ENCODE peak calls at places on chromosomes 3 and 15, in five cellular contexts. T is T follicular helper cell, U is hypothalamus, E is putamen, B is GM03348. D is an unnamed sample.

GRCh38 chr3:184491867-184492615 is 69.5 kb upstream of the EPHB3 start:
- DNase-seq in T (no peak), U (no peak), E (no peak), B (no peak), D (no peak)

GRCh38 chr3:154743418-154743817 is 313.4 kb upstream of the GPR149 start:
- DNase-seq in T (no peak), U (no peak), E (no peak), B (no peak), D (no peak)

GRCh38 chr3:31729573-31729972 is 196.8 kb downstream of the STT3B start:
- DNase-seq in T (no peak), U (no peak), E (no peak), B (no peak), D (no peak)

GRCh38 chr15:31366169-31366734 is 39.6 kb downstream of the KLF13 start:
- DNase-seq in T (no peak), U (no peak), E (peak; percentile 43), B (peak; percentile 24), D (peak; percentile 21)

GRCh38 chr15:90037961-90038633 is 37.0 kb downstream of the ZNF710 start:
- DNase-seq in T (no peak), U (no peak), E (no peak), B (no peak), D (no peak)

GRCh38 chr3:195549931-195550519 is 6.9 kb upstream of the PPP1R2 start:
- DNase-seq in T (peak; percentile 84), U (no peak), E (no peak), B (no peak), D (no peak)

GRCh38 chr3:45580142-45580541 is 14.4 kb upstream of the LIMD1 start:
- DNase-seq in T (no peak), U (no peak), E (no peak), B (no peak), D (no peak)

GRCh38 chr3:161339517-161340500 is 31.5 kb downstream of the SPTSSB start:
- DNase-seq in T (no peak), U (no peak), E (no peak), B (no peak), D (no peak)

GRCh38 chr3:41507336-41508062 is 308.2 kb downstream of the CTNNB1 start:
- DNase-seq in T (no peak), U (no peak), E (no peak), B (no peak), D (no peak)

GRCh38 chr3:7733933-7734332 is 767.7 kb upstream of the LMCD1 start:
- DNase-seq in T (no peak), U (no peak), E (no peak), B (no peak), D (no peak)

GRCh38 chr3:171777608-171777995 is 32.7 kb downstream of the PLD1 start:
- DNase-seq in T (no peak), U (no peak), E (no peak), B (no peak), D (no peak)

GRCh38 chr3:142888099-142888483 is 792 bp downstream of the PCOLCE2 start:
- DNase-seq in T (no peak), U (no peak), E (no peak), B (peak; percentile 44), D (peak; percentile 28)

GRCh38 chr3:109731639-109732473 is 394.5 kb upstream of the DPPA4 start:
- DNase-seq in T (peak; percentile 38), U (peak; percentile 5), E (peak; percentile 30), B (peak; percentile 61), D (peak; percentile 68)

GRCh38 chr15:67501177-67501835 is 19.6 kb upstream of the C15orf61 start:
- DNase-seq in T (no peak), U (no peak), E (peak; percentile 24), B (peak; percentile 50), D (peak; percentile 57)

GRCh38 chr3:42658091-42658770 is 4.7 kb downstream of the ZBTB47 start:
- DNase-seq in T (no peak), U (no peak), E (no peak), B (no peak), D (no peak)

GRCh38 chr15:85707519-85708338 is 87.0 kb downstream of the KLHL25 start:
- DNase-seq in T (no peak), U (no peak), E (no peak), B (peak; percentile 30), D (peak; percentile 48)

GRCh38 chr15:78051622-78052405 is 25.7 kb downstream of the TBC1D2B start:
- DNase-seq in T (no peak), U (no peak), E (no peak), B (no peak), D (no peak)

GRCh38 chr15:64755427-64755823 is 20.0 kb downstream of the RBPMS2 start:
- DNase-seq in T (no peak), U (no peak), E (no peak), B (no peak), D (no peak)

GRCh38 chr3:124951511-124952390 is 17.2 kb upstream of the MUC13 start:
- DNase-seq in T (no peak), U (no peak), E (no peak), B (peak; percentile 27), D (peak; percentile 21)

GRCh38 chr3:139310474-139310933 is 33.3 kb upstream of the MRPS22 start:
- DNase-seq in T (no peak), U (no peak), E (no peak), B (peak; percentile 82), D (peak; percentile 95)

GRCh38 chr3:101902041-101902440 is 52.7 kb downstream of the NFKBIZ start:
- DNase-seq in T (no peak), U (no peak), E (no peak), B (peak; percentile 47), D (peak; percentile 88)

GRCh38 chr15:88120021-88120420 is 136.5 kb downstream of the NTRK3 start:
- DNase-seq in T (no peak), U (no peak), E (no peak), B (no peak), D (no peak)

GRCh38 chr15:20340331-20340811 is 201.2 kb downstream of the GOLGA6L6 start:
- DNase-seq in T (no peak), U (no peak), E (no peak), B (peak; percentile 77), D (no peak)

GRCh38 chr3:30428251-30428650 is 178.2 kb upstream of the TGFBR2 start:
- DNase-seq in T (no peak), U (no peak), E (no peak), B (peak; percentile 49), D (peak; percentile 71)

GRCh38 chr15:73766598-73766997 is 13.4 kb upstream of the INSYN1 start:
- DNase-seq in T (no peak), U (no peak), E (no peak), B (no peak), D (no peak)

GRCh38 chr3:139434764-139435291 is 41.5 kb downstream of the RBP2 start:
- DNase-seq in T (no peak), U (no peak), E (no peak), B (peak; percentile 66), D (peak; percentile 76)

GRCh38 chr15:70339551-70340517 is 242.1 kb upstream of the TLE3 start:
- DNase-seq in T (no peak), U (no peak), E (no peak), B (peak; percentile 66), D (peak; percentile 70)

GRCh38 chr3:168272343-168272984 is 176.7 kb upstream of the GOLIM4 start:
- DNase-seq in T (no peak), U (no peak), E (peak; percentile 49), B (no peak), D (no peak)

GRCh38 chr15:38168472-38169057 is 84.1 kb upstream of the SPRED1 start:
- DNase-seq in T (no peak), U (no peak), E (no peak), B (peak; percentile 13), D (peak; percentile 22)

GRCh38 chr3:168863561-168863960 is 767.8 kb upstream of the GOLIM4 start:
- DNase-seq in T (no peak), U (no peak), E (no peak), B (no peak), D (no peak)

GRCh38 chr15:59223736-59224135 is 17.1 kb downstream of the LDHAL6B start:
- DNase-seq in T (no peak), U (no peak), E (no peak), B (no peak), D (no peak)

GRCh38 chr3:147383617-147384016 is 22.7 kb downstream of the ZIC4 start:
- DNase-seq in T (no peak), U (no peak), E (no peak), B (no peak), D (no peak)

GRCh38 chr15:99496302-99496629 is 69.5 kb upstream of the MEF2A start:
- DNase-seq in T (no peak), U (no peak), E (no peak), B (no peak), D (no peak)

GRCh38 chr15:101170568-101171350 is 81.1 kb downstream of the CHSY1 start:
- DNase-seq in T (no peak), U (no peak), E (no peak), B (peak; percentile 75), D (peak; percentile 80)

GRCh38 chr15:47212222-47213010 is 504.9 kb upstream of the SEMA6D start:
- DNase-seq in T (no peak), U (no peak), E (peak; percentile 27), B (no peak), D (no peak)

GRCh38 chr15:80436511-80437307 is 32.5 kb downstream of the ARNT2 start:
- DNase-seq in T (no peak), U (no peak), E (no peak), B (no peak), D (peak; percentile 27)

D was measured in AG10803.